ENCODE peak calls at places on chromosomes 6 and 20, in six cellular contexts. I, N, B, C, H and O are unnamed samples.

GRCh38 chr6:149318581-149319286 is 1.2 kb downstream of the TAB2 start:
- DNase-seq in I (peak; percentile 39), N (peak; percentile 5), B (no peak), C (peak; percentile 58), H (peak; percentile 11), O (no peak)

GRCh38 chr20:13581451-13581850 is 57.3 kb downstream of the TASP1 start:
- DNase-seq in I (no peak), N (no peak), B (no peak), C (no peak), H (no peak), O (no peak)

GRCh38 chr6:41675992-41676391 is 37.7 kb downstream of the MDFI start:
- DNase-seq in I (no peak), N (no peak), B (no peak), C (no peak), H (no peak), O (no peak)

GRCh38 chr6:163036251-163036650 is 308.5 kb downstream of the PACRG start:
- DNase-seq in I (no peak), N (no peak), B (no peak), C (no peak), H (no peak), O (no peak)

GRCh38 chr20:51767867-51768758 is at the start of gene ATP9A:
- DNase-seq in I (peak; percentile 48), N (no peak), B (no peak), C (peak; percentile 46), H (no peak), O (no peak)

GRCh38 chr6:170034294-170034693 is 256.6 kb downstream of the DLL1 start:
- DNase-seq in I (no peak), N (no peak), B (no peak), C (no peak), H (no peak), O (no peak)

GRCh38 chr6:17431581-17431980 is 38.2 kb downstream of the CAP2 start:
- DNase-seq in I (peak; percentile 76), N (no peak), B (no peak), C (peak; percentile 42), H (peak; percentile 43), O (no peak)

GRCh38 chr20:18973499-18974173 is 160.1 kb downstream of the SCP2D1 start:
- DNase-seq in I (no peak), N (no peak), B (no peak), C (no peak), H (no peak), O (no peak)

GRCh38 chr6:30480536-30481156 is 8.7 kb upstream of the HLA-E start:
- DNase-seq in I (no peak), N (no peak), B (no peak), C (no peak), H (peak; percentile 26), O (peak; percentile 87)